ENCODE peak calls at places on chromosomes 12 and 14, in five cellular contexts. One of them, this sample, is unnamed. For H3K4me1, the result is how much of the 10 kb centered on the place peaks cover.

GRCh38 chr12:6635856-6636521 is at the start of gene LPAR5:
- DNase-seq in astrocyte: peak
- DNase-seq in HepG2: no peak
- DNase-seq in HCT116: peak
- DNase-seq in neural progenitor cell: no peak
- DNase-seq in this sample: no peak

GRCh38 chr12:78392918-78393317 is 471.7 kb upstream of the SYT1 start:
- DNase-seq in HCT116: no peak
- DNase-seq in neural progenitor cell: no peak
- DNase-seq in HepG2: no peak
- DNase-seq in astrocyte: peak
- DNase-seq in this sample: no peak

GRCh38 chr14:76203086-76204001 is 51.6 kb downstream of the GPATCH2L start:
- DNase-seq in HepG2: no peak
- DNase-seq in astrocyte: peak
- DNase-seq in HCT116: no peak
- DNase-seq in neural progenitor cell: no peak
- DNase-seq in this sample: no peak

GRCh38 chr14:37870170-37870569 is 274.7 kb downstream of the TTC6 start:
- DNase-seq in neural progenitor cell: no peak
- DNase-seq in astrocyte: no peak
- DNase-seq in HepG2: no peak
- DNase-seq in HCT116: no peak
- DNase-seq in this sample: no peak

GRCh38 chr14:78606111-78606510 is 435.9 kb downstream of the NRXN3 start:
- DNase-seq in astrocyte: peak
- DNase-seq in HCT116: no peak
- DNase-seq in HepG2: no peak
- DNase-seq in neural progenitor cell: no peak
- DNase-seq in this sample: no peak

GRCh38 chr12:122085006-122085405 is 6.5 kb downstream of the MLXIP start:
- DNase-seq in HepG2: no peak
- DNase-seq in neural progenitor cell: peak
- DNase-seq in HCT116: no peak
- DNase-seq in astrocyte: no peak
- DNase-seq in this sample: no peak

GRCh38 chr14:95314609-95315008 is 5.1 kb downstream of the CLMN start:
- DNase-seq in neural progenitor cell: no peak
- DNase-seq in astrocyte: no peak
- DNase-seq in HepG2: no peak
- DNase-seq in HCT116: no peak
- DNase-seq in this sample: no peak

GRCh38 chr12:75852143-75852542 is 179.4 kb downstream of the PHLDA1 start:
- DNase-seq in HepG2: no peak
- DNase-seq in astrocyte: peak
- DNase-seq in neural progenitor cell: no peak
- DNase-seq in HCT116: no peak
- DNase-seq in this sample: no peak

GRCh38 chr14:33733721-33734120 is 217.2 kb downstream of the EGLN3 start:
- DNase-seq in neural progenitor cell: no peak
- DNase-seq in HepG2: no peak
- DNase-seq in HCT116: no peak
- DNase-seq in astrocyte: no peak
- DNase-seq in this sample: no peak

GRCh38 chr12:93846936-93847516 is 169.9 kb downstream of the CRADD start:
- DNase-seq in astrocyte: no peak
- DNase-seq in HCT116: no peak
- DNase-seq in neural progenitor cell: no peak
- DNase-seq in HepG2: no peak
- DNase-seq in this sample: no peak

GRCh38 chr14:25477699-25478098 is 427.8 kb upstream of the STXBP6 start:
- DNase-seq in HCT116: no peak
- DNase-seq in astrocyte: no peak
- DNase-seq in neural progenitor cell: no peak
- DNase-seq in HepG2: no peak
- DNase-seq in this sample: no peak

GRCh38 chr12:89424394-89424793 is 72.1 kb upstream of the DUSP6 start:
- DNase-seq in neural progenitor cell: no peak
- DNase-seq in HCT116: no peak
- DNase-seq in astrocyte: no peak
- DNase-seq in HepG2: no peak
- DNase-seq in this sample: no peak

GRCh38 chr14:89344871-89345270 is 72.2 kb downstream of the FOXN3 start:
- DNase-seq in HepG2: no peak
- DNase-seq in astrocyte: no peak
- DNase-seq in HCT116: no peak
- DNase-seq in neural progenitor cell: no peak
- DNase-seq in this sample: no peak

GRCh38 chr12:58443981-58444371 is 476.3 kb downstream of the LRIG3 start:
- DNase-seq in HCT116: no peak
- DNase-seq in astrocyte: peak
- DNase-seq in neural progenitor cell: no peak
- DNase-seq in HepG2: no peak
- DNase-seq in this sample: no peak

GRCh38 chr12:70852416-70853150 is 68.0 kb downstream of the PTPRR start:
- DNase-seq in HepG2: no peak
- DNase-seq in HCT116: no peak
- DNase-seq in neural progenitor cell: no peak
- DNase-seq in astrocyte: no peak
- DNase-seq in this sample: no peak

GRCh38 chr12:81811778-81812125 is 52.6 kb upstream of the PPFIA2 start:
- DNase-seq in astrocyte: no peak
- DNase-seq in HCT116: no peak
- DNase-seq in HepG2: no peak
- DNase-seq in neural progenitor cell: peak
- DNase-seq in this sample: no peak

GRCh38 chr14:83300454-83301064 is 1766.9 kb upstream of the SEL1L start:
- DNase-seq in HCT116: no peak
- DNase-seq in neural progenitor cell: peak
- DNase-seq in astrocyte: peak
- DNase-seq in HepG2: peak
- DNase-seq in this sample: peak

GRCh38 chr14:86221000-86221399 is 691.1 kb downstream of the FLRT2 start:
- DNase-seq in HepG2: peak
- DNase-seq in HCT116: no peak
- DNase-seq in neural progenitor cell: peak
- DNase-seq in astrocyte: no peak
- DNase-seq in this sample: no peak

GRCh38 chr12:92743026-92743425 is 40.2 kb downstream of the PLEKHG7 start:
- DNase-seq in HCT116: no peak
- DNase-seq in HepG2: no peak
- DNase-seq in astrocyte: no peak
- DNase-seq in neural progenitor cell: no peak
- DNase-seq in this sample: no peak

GRCh38 chr14:75141967-75142366 is 15.1 kb upstream of the NEK9 start:
- DNase-seq in HepG2: peak
- DNase-seq in neural progenitor cell: peak
- DNase-seq in HCT116: no peak
- DNase-seq in astrocyte: peak
- DNase-seq in this sample: no peak

GRCh38 chr14:61588419-61588901 is 106.9 kb upstream of the HIF1A start:
- DNase-seq in HCT116: no peak
- DNase-seq in neural progenitor cell: no peak
- DNase-seq in HepG2: no peak
- DNase-seq in astrocyte: peak
- DNase-seq in this sample: no peak

GRCh38 chr12:104276192-104277131 is 27.1 kb upstream of the EID3 start:
- DNase-seq in neural progenitor cell: no peak
- DNase-seq in HepG2: no peak
- DNase-seq in HCT116: no peak
- DNase-seq in astrocyte: no peak
- DNase-seq in this sample: peak

GRCh38 chr12:104274811-104275210 is 28.7 kb upstream of the EID3 start:
- DNase-seq in neural progenitor cell: no peak
- DNase-seq in astrocyte: no peak
- DNase-seq in HCT116: no peak
- DNase-seq in HepG2: no peak
- DNase-seq in this sample: no peak

GRCh38 chr12:104272938-104273337 is 30.6 kb upstream of the EID3 start:
- DNase-seq in neural progenitor cell: no peak
- DNase-seq in HCT116: no peak
- DNase-seq in astrocyte: no peak
- DNase-seq in HepG2: no peak
- DNase-seq in this sample: no peak

GRCh38 chr12:104273503-104273902 is 30.0 kb upstream of the EID3 start:
- DNase-seq in astrocyte: no peak
- DNase-seq in neural progenitor cell: no peak
- DNase-seq in HCT116: no peak
- DNase-seq in HepG2: no peak
- DNase-seq in this sample: no peak

GRCh38 chr12:104275689-104276088 is 27.9 kb upstream of the EID3 start:
- DNase-seq in neural progenitor cell: no peak
- DNase-seq in HCT116: no peak
- DNase-seq in astrocyte: no peak
- DNase-seq in HepG2: no peak
- DNase-seq in this sample: no peak
- TF ChIP-seq EZH2 in neural progenitor cell: no peak
- TF ChIP-seq EZH2 in HCT116: no peak
- TF ChIP-seq EZH2 in astrocyte: no peak
- TF ChIP-seq EZH2 in HepG2: no peak
- TF ChIP-seq EZH2 in this sample: no peak

GRCh38 chr14:99601301-99601945 is 2.6 kb downstream of the CCDC85C start:
- DNase-seq in HepG2: peak
- DNase-seq in neural progenitor cell: no peak
- DNase-seq in astrocyte: peak
- DNase-seq in HCT116: no peak
- DNase-seq in this sample: no peak
- TF ChIP-seq CTCF in HepG2: no peak
- TF ChIP-seq CTCF in neural progenitor cell: no peak
- TF ChIP-seq CTCF in astrocyte: no peak
- TF ChIP-seq CTCF in HCT116: no peak
- TF ChIP-seq CTCF in this sample: no peak

GRCh38 chr14:31205681-31206535 is 1.7 kb downstream of the HECTD1 start:
- DNase-seq in HCT116: no peak
- DNase-seq in neural progenitor cell: peak
- DNase-seq in astrocyte: peak
- DNase-seq in HepG2: peak
- DNase-seq in this sample: peak
- H3K4me1 ChIP-seq in HCT116: under half
- H3K4me1 ChIP-seq in neural progenitor cell: under half
- H3K4me1 ChIP-seq in astrocyte: under half
- H3K4me1 ChIP-seq in HepG2: half or more
- H3K4me1 ChIP-seq in this sample: under half

GRCh38 chr14:70635971-70636595 is 5.6 kb upstream of the TTC9 start:
- DNase-seq in astrocyte: no peak
- DNase-seq in HCT116: peak
- DNase-seq in HepG2: peak
- DNase-seq in neural progenitor cell: no peak
- DNase-seq in this sample: no peak

DNA sequence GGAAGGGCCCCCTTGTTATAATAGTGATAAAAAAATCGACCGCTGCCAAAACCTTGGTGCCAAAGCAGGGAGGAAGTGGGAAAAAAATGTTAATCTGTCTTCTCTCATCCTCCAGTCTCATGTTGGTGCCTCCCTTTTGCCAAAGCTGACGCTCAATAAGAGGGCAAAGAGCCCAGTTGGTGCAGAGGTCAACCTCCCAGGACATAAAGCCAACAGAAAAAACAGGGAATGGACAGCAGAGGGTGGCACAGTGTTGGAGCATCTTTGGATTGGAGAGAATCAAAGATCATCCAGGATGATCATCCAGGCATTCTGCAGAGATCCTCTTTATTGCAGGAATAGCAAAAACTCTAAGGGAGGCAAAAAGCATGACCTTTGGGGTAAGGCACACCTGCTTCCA is 9.8 kb upstream of the TTC9 start:
- DNase-seq in astrocyte: no peak
- DNase-seq in HCT116: no peak
- DNase-seq in neural progenitor cell: no peak
- DNase-seq in HepG2: no peak
- DNase-seq in this sample: no peak
- TF ChIP-seq EZH2 in astrocyte: no peak
- TF ChIP-seq EZH2 in HCT116: no peak
- TF ChIP-seq EZH2 in neural progenitor cell: no peak
- TF ChIP-seq EZH2 in HepG2: no peak
- TF ChIP-seq EZH2 in this sample: no peak